ENCODE peak calls at places on chromosomes 4 and X, in ten cellular contexts. I is PC-3, C is A549, Z is neural progenitor cell, S is hepatocyte, T is GM23338, V is HCT116, K is fibroblast of lung, L is GM23248, R is IMR-90. O is an unnamed sample.
A peak's percentile ranks its signal among the peaks of the same experiment; 100 is the strongest.

GRCh38 chr4:793941-794621 is 31.8 kb downstream of the CPLX1 start:
- DNase-seq in I (no peak), C (no peak), Z (no peak), S (no peak), T (no peak), V (no peak), K (peak; percentile 18), L (no peak), R (peak; percentile 22), O (no peak)

GRCh38 chr4:72430050-72430449 is 139.0 kb downstream of the ADAMTS3 start:
- DNase-seq in I (peak; percentile 58), C (no peak), Z (no peak), S (no peak), T (no peak), V (no peak), K (peak; percentile 43), L (peak; percentile 50), R (no peak), O (no peak)

GRCh38 chr4:61200195-61200990 is at the start of gene ADGRL3:
- DNase-seq in I (no peak), C (no peak), Z (peak; percentile 95), S (peak; percentile 73), T (peak; percentile 93), V (no peak), K (peak; percentile 60), L (peak; percentile 9), R (peak; percentile 6), O (no peak)

GRCh38 chr4:55125087-55125721 is at the start of gene KDR:
- DNase-seq in I (peak; percentile 29), C (no peak), Z (peak; percentile 90), S (peak; percentile 45), T (peak; percentile 90), V (no peak), K (peak; percentile 41), L (peak; percentile 51), R (no peak), O (no peak)

GRCh38 chr4:103306870-103307345 is 108.8 kb upstream of the CENPE start:
- DNase-seq in I (peak; percentile 3), C (no peak), Z (peak; percentile 5), S (peak; percentile 82), T (peak; percentile 34), V (no peak), K (no peak), L (peak; percentile 8), R (no peak), O (no peak)

GRCh38 chrX:39145859-39146258 is 344.6 kb downstream of the MID1IP1 start:
- DNase-seq in I (no peak), C (no peak), Z (no peak), S (no peak), T (no peak), V (no peak), K (no peak), L (no peak), R (no peak), O (no peak)

GRCh38 chr4:7430965-7431695 is 3.6 kb downstream of the PSAPL1 start:
- DNase-seq in I (no peak), C (no peak), Z (no peak), S (no peak), T (no peak), V (no peak), K (no peak), L (no peak), R (no peak), O (no peak)

GRCh38 chrX:124217289-124218251 is 114.9 kb upstream of the TEX13D start:
- DNase-seq in I (peak; percentile 80), C (no peak), Z (peak; percentile 67), S (no peak), T (peak; percentile 42), V (no peak), K (peak; percentile 67), L (peak; percentile 57), R (no peak), O (peak; percentile 55)

GRCh38 chr4:105600951-105601350 is 48.5 kb downstream of the ARHGEF38 start:
- DNase-seq in I (no peak), C (no peak), Z (no peak), S (no peak), T (no peak), V (no peak), K (no peak), L (no peak), R (no peak), O (no peak)

GRCh38 chr4:47704693-47705325 is 133.1 kb downstream of the CORIN start:
- DNase-seq in I (peak; percentile 38), C (no peak), Z (peak; percentile 80), S (peak; percentile 69), T (peak; percentile 79), V (no peak), K (peak; percentile 3), L (peak; percentile 52), R (peak; percentile 37), O (peak; percentile 38)

GRCh38 chr4:47031011-47031678 is at the start of gene GABRB1:
- DNase-seq in I (no peak), C (no peak), Z (peak; percentile 81), S (peak; percentile 78), T (peak; percentile 76), V (no peak), K (peak; percentile 50), L (peak; percentile 39), R (peak; percentile 61), O (peak; percentile 28)

DNA sequence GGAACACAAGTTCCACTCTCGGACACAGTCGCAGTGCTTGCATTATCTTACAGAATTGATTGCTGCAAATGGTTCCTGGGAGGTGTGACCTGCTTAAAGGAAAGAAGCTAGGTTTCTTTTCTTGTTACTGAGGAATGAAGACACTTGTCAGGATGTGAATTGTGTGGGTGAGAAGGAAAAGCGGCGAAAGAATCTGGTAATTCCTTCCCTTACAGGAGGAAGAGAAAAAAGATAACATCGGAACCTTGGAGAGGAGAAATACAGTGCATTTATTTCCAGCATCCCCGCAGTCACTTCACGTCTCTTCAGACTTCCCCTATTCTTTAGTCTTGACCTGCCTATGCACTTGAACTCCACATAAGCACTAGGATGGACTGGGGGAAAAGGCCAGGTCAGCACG is 389 bp upstream of the CCSER1 start:
- DNase-seq in I (peak; percentile 7), C (no peak), Z (no peak), S (no peak), T (peak; percentile 47), V (no peak), K (peak; percentile 0), L (no peak), R (no peak), O (no peak)
- H3K4me2 ChIP-seq in I (peak overlapping the region; percentile 95), C (peak overlapping the region; percentile 97), Z (peak overlapping the region; percentile 90), S (peak overlapping the region; percentile 79), T (peak overlapping the region; percentile 91), V (peak overlapping the region; percentile 79), K (no peak overlapping the region), L (no peak overlapping the region), R (peak overlapping the region; percentile 54), O (peak overlapping the region; percentile 96)

DNA sequence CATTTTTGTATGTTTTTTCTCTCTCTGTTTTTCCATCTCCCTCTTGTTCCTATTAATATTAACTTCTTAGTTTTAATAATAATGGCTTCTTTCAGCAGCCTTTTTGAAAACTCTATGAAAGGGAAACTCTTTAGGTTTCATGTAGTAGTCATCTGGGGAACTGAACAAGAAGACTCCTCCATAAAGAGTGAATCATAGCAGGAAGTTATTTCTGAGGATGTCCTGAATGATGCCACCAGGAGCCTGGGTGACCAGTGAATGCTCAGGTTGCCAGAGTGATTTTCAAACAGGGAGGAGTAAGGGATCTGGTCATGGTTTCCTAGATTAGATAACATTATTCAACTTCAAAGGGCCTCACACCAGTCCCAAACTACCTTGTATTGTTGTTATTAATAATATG is 212.8 kb upstream of the PDE5A start:
- DNase-seq in I (peak; percentile 9), C (no peak), Z (no peak), S (peak; percentile 6), T (no peak), V (no peak), K (no peak), L (peak; percentile 2), R (peak; percentile 30), O (no peak)
- H3K4me2 ChIP-seq in I (no peak overlapping the region), C (no peak overlapping the region), Z (no peak overlapping the region), S (no peak overlapping the region), T (no peak overlapping the region), V (no peak overlapping the region), K (no peak overlapping the region), L (no peak overlapping the region), R (no peak overlapping the region), O (no peak overlapping the region)

GRCh38 chr4:174278467-174278866 is 5.0 kb downstream of the FBXO8 start:
- DNase-seq in I (peak; percentile 6), C (no peak), Z (no peak), S (no peak), T (no peak), V (no peak), K (peak; percentile 27), L (no peak), R (no peak), O (no peak)
- H3K4me2 ChIP-seq in I (no peak overlapping the region), C (no peak overlapping the region), Z (no peak overlapping the region), S (no peak overlapping the region), T (no peak overlapping the region), V (no peak overlapping the region), K (no peak overlapping the region), L (no peak overlapping the region), R (no peak overlapping the region), O (no peak overlapping the region)

GRCh38 chrX:9730078-9730477 is 35.6 kb downstream of the GPR143 start:
- DNase-seq in I (no peak), C (no peak), Z (no peak), S (no peak), T (no peak), V (no peak), K (no peak), L (no peak), R (no peak), O (peak; percentile 60)

GRCh38 chrX:9724711-9725110 is 40.9 kb downstream of the GPR143 start:
- DNase-seq in I (no peak), C (no peak), Z (no peak), S (no peak), T (no peak), V (no peak), K (peak; percentile 15), L (peak; percentile 48), R (peak; percentile 27), O (no peak)

GRCh38 chrX:9728271-9728670 is 37.4 kb downstream of the GPR143 start:
- DNase-seq in I (no peak), C (no peak), Z (no peak), S (no peak), T (no peak), V (no peak), K (no peak), L (no peak), R (no peak), O (no peak)

GRCh38 chrX:9730752-9731151 is 34.9 kb downstream of the GPR143 start:
- DNase-seq in I (no peak), C (no peak), Z (no peak), S (no peak), T (no peak), V (no peak), K (no peak), L (no peak), R (no peak), O (no peak)

DNA sequence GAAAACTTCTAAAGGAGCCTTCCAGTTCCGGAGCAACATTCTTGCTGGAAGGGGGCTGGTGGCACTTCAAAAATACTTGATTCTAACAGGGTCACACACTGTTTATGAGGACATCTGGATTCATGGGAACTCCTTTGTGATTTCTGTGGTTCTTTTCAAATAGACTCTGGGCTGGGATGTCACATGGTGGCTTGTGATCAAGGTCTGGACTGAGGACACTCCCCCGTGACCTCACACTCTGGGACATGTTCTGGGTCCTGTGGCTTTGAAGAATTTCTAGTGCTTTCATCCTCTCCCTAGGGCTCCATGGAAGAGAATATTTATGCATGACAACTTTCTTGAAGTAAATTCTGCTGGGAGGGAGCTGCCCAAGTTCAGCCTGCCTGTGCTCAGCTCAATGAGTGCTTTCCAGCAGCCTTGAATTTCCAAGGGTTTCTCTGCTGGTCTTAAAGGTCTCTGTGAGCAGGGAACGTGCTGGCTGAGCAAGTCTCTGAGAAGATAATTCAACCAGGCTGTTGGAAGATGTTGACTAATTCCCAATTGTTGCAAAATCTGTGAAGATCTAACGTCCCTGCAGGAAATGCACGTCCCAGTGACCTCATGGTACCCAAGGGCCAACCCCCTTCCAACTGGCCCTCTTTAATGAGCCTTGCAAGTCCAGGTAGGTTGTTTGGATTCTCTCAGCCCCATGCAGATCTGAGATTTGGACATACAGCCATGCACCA is 36.3 kb downstream of the GPR143 start:
- DNase-seq in I (no peak), C (no peak), Z (no peak), S (no peak), T (no peak), V (no peak), K (no peak), L (peak; percentile 55), R (no peak), O (no peak)
- H3K4me2 ChIP-seq in I (no peak overlapping the region), C (no peak overlapping the region), Z (no peak overlapping the region), S (no peak overlapping the region), T (no peak overlapping the region), V (no peak overlapping the region), K (no peak overlapping the region), L (no peak overlapping the region), R (no peak overlapping the region), O (no peak overlapping the region)